ENCODE peak calls at places on chromosomes 4 and X, in five cellular contexts. Y, J, T, P and S are unnamed samples.

GRCh38 chrX:40340116-40340515 is 240.7 kb upstream of the ATP6AP2 start:
- DNase-seq in T (no peak), J (no peak), Y (no peak), P (no peak), S (no peak)

GRCh38 chrX:72018277-72019112 is 107.8 kb downstream of the NHSL2 start:
- DNase-seq in P (peak; percentile 55), Y (peak; percentile 86), J (peak; percentile 91), T (peak; percentile 92), S (peak; percentile 89)

GRCh38 chrX:153647461-153648357 is 706 bp downstream of the DUSP9 start:
- DNase-seq in J (peak; percentile 16), T (no peak), P (no peak), Y (no peak), S (no peak)

GRCh38 chrX:39499996-39500395 is 597.8 kb downstream of the BCOR start:
- DNase-seq in J (no peak), Y (no peak), P (no peak), T (no peak), S (no peak)

GRCh38 chr4:74061430-74061829 is 22.9 kb upstream of the CXCL3 start:
- DNase-seq in J (no peak), Y (no peak), P (no peak), T (no peak), S (no peak)

GRCh38 chrX:85109235-85109634 is 105.6 kb downstream of the APOOL start:
- DNase-seq in P (no peak), Y (no peak), T (no peak), J (no peak), S (no peak)

GRCh38 chrX:2710041-2710471 is 19.0 kb downstream of the CD99 start:
- DNase-seq in Y (no peak), T (no peak), J (peak; percentile 38), P (no peak), S (no peak)

GRCh38 chrX:8808661-8809060 is 7.5 kb upstream of the FAM9A start:
- DNase-seq in J (no peak), Y (no peak), T (no peak), P (no peak), S (no peak)

GRCh38 chrX:30275498-30275897 is 28.6 kb downstream of the MAGEB1 start:
- DNase-seq in T (no peak), Y (no peak), P (no peak), J (no peak), S (no peak)

GRCh38 chr4:145934434-145935047 is 4.1 kb downstream of the ZNF827 start:
- DNase-seq in T (no peak), J (no peak), P (no peak), Y (no peak), S (no peak)

GRCh38 chr4:4502694-4503311 is 39.0 kb downstream of the STX18 start:
- DNase-seq in T (no peak), Y (no peak), J (no peak), P (no peak), S (no peak)

GRCh38 chr4:84031401-84031800 is 467.7 kb downstream of the NKX6-1 start:
- DNase-seq in T (no peak), J (no peak), P (no peak), Y (no peak), S (no peak)

GRCh38 chr4:141416219-141416618 is 195.5 kb downstream of the ZNF330 start:
- DNase-seq in P (no peak), J (no peak), T (no peak), Y (no peak), S (no peak)

GRCh38 chr4:83113429-83113786 is 1.1 kb downstream of the PLAC8 start:
- DNase-seq in T (no peak), Y (no peak), P (no peak), J (no peak), S (no peak)

GRCh38 chr4:102678695-102679335 is 82.0 kb downstream of the MANBA start:
- DNase-seq in P (no peak), J (no peak), Y (no peak), T (no peak), S (no peak)

GRCh38 chr4:26859762-26860156 is 882 bp upstream of the STIM2 start:
- DNase-seq in Y (no peak), T (no peak), J (no peak), P (no peak), S (no peak)

GRCh38 chrX:3711331-3711917 is 2.0 kb downstream of the PRKX start:
- DNase-seq in P (no peak), T (no peak), Y (peak; percentile 18), J (peak; percentile 58), S (no peak)

GRCh38 chr4:178271386-178271785 is 829.1 kb upstream of the AGA start:
- DNase-seq in P (no peak), Y (no peak), J (no peak), T (no peak), S (no peak)

GRCh38 chr4:178275671-178276360 is 833.6 kb upstream of the AGA start:
- DNase-seq in J (no peak), Y (no peak), P (no peak), T (no peak), S (no peak)

GRCh38 chr4:178273168-178273567 is 830.9 kb upstream of the AGA start:
- DNase-seq in P (no peak), Y (no peak), J (no peak), T (no peak), S (no peak)
- H3K4me3 ChIP-seq in P (no peak overlapping the region), Y (no peak overlapping the region), J (no peak overlapping the region), T (no peak overlapping the region), S (no peak overlapping the region)

GRCh38 chr4:38547052-38547451 is 116.9 kb upstream of the KLF3 start:
- DNase-seq in T (no peak), Y (no peak), P (no peak), J (no peak), S (no peak)
- H3K4me3 ChIP-seq in T (no peak overlapping the region), Y (no peak overlapping the region), P (no peak overlapping the region), J (no peak overlapping the region), S (no peak overlapping the region)

DNA sequence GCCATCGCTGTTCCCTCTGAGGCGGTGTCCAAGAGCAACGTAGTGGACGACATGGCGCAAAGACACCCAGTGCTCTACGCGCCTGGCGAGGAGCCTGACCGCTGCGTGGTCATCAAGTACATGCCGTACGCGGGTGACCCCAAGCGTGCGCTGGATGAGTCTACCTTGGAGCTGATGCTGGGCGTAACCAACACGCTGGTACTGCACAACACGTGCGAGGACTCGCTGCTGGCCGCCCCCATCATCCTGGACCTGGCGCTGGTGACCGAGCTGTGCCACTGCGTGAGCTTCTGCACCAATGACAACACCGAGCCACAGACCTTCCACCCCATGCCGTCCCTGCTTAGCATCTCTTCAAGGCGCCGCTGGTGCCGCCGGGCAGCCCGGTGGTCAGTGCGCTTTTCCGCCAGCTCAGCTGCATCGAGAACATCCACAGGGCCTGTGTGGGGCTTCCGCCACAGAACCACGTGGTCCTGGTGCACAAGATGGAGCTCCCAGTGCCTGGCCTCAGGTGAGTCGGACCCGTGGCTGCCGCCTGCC is 129.0 kb downstream of the ANAPC4 start:
- DNase-seq in J (no peak), T (no peak), Y (no peak), P (no peak), S (no peak)
- H3K4me3 ChIP-seq in J (no peak overlapping the region), T (no peak overlapping the region), Y (no peak overlapping the region), P (no peak overlapping the region), S (no peak overlapping the region)

DNA sequence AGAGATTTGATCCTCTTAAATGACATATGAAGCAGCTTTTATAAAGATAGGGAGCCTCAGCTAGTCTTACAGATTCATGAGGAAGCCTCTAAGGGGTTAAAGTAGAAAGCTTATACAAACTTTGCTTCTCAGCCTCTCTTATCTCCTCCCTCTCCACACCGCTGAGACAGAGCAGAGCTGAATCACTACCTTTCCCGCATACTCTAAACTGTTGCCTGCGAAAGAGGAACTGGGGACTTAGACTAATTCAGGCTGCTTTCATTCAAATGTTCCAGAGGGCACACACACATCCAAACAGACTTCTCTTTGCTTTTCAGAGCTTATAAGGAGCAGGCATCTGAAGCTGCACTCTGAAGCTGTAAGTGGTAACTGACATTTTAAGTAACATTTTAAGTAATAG is at the start of gene SERTM2:
- DNase-seq in J (no peak), T (no peak), P (no peak), Y (no peak), S (no peak)
- H3K4me3 ChIP-seq in J (no peak within 1 kb of the TSS), T (no peak within 1 kb of the TSS), P (no peak within 1 kb of the TSS), Y (no peak within 1 kb of the TSS), S (no peak within 1 kb of the TSS)

DNA sequence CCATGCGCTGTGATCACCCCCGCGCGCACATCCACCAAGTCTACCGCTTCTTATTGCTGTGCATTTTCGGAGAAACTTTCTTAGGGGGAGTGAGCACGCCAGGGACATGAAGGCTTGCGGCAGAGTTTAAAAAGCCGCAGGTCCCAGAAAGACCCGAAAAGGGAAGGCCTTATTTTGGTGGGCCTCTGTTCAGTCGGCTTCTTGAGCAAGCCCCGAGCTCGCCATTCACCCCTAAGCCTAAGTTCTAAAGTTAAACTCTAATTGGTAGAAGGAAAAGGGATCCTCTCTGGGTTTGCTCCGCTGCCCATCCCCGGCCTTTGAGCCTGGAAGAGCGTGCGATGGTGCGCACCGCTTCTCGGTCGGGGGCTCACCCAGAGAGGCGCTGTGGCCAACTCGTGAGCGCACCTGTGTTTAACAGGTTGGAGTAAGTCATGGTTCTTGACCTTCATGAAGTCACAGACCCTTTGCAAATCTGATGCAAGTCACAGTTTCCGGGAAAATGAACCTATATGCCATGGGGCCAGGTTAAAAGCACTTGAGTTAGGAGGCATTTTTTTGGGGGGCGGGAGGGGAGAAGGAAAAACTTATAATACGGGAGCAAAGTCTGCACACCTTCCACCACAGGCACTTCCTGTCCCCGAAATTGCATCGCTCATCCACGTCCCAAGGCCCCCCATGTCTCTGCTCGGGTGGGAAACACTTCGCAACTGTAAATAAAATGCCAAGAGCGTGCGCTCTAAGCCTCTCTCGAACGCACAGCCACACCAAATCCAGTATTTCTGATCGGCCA is 1.9 kb downstream of the PHOX2B start:
- DNase-seq in Y (no peak), J (no peak), P (no peak), T (no peak), S (no peak)
- H3K4me3 ChIP-seq in Y (no peak overlapping the region), J (no peak overlapping the region), P (no peak overlapping the region), T (no peak overlapping the region), S (peak overlapping the region; percentile 44)